ENCODE peak calls at places on chromosomes 11 and 22, in ten cellular contexts. V is suprapubic skin; D is stomach; E is IMR-90; L is PC-9; X is fibroblast of lung; R is CD8-positive, alpha-beta memory T cell; N is ovary; J is psoas muscle; Y is colonic mucosa. P is an unnamed sample.
A peak's percentile ranks its signal among the peaks of the same experiment; 100 is the strongest.

GRCh38 chr11:102118937-102119336 is 8.7 kb downstream of the YAP1 start:
- DNase-seq in V (no peak), N (no peak), R (no peak), Y (no peak), X (no peak), E (no peak), L (no peak), J (no peak), D (no peak), P (no peak)

GRCh38 chr11:61256710-61257482 is 15.9 kb downstream of the PGA5 start:
- DNase-seq in R (no peak), J (no peak), X (no peak), V (no peak), Y (no peak), E (no peak), N (no peak), D (no peak), L (no peak), P (no peak)

GRCh38 chr11:19740586-19740985 is 27.9 kb downstream of the NAV2 start:
- DNase-seq in E (no peak), D (no peak), R (no peak), N (no peak), J (no peak), Y (no peak), V (no peak), L (no peak), X (no peak), P (no peak)

GRCh38 chr11:87926250-87926970 is 248.8 kb downstream of the RAB38 start:
- DNase-seq in X (peak; percentile 27), J (no peak), E (peak; percentile 49), R (no peak), L (peak; percentile 38), Y (no peak), D (no peak), V (no peak), N (no peak), P (no peak)

GRCh38 chr22:23604939-23605712 is 25.0 kb upstream of the IGLL1 start:
- DNase-seq in R (no peak), J (no peak), N (no peak), D (no peak), L (no peak), Y (no peak), X (no peak), V (no peak), E (no peak), P (no peak)

GRCh38 chr22:32352681-32353080 is 5.0 kb upstream of the RFPL3 start:
- DNase-seq in E (no peak), J (no peak), Y (no peak), D (no peak), X (no peak), V (no peak), L (no peak), R (no peak), N (no peak), P (no peak)

GRCh38 chr22:19354201-19354600 is 62.7 kb upstream of the CLTCL1 start:
- DNase-seq in X (no peak), L (no peak), E (no peak), D (no peak), Y (no peak), R (no peak), N (no peak), V (no peak), J (no peak), P (no peak)

GRCh38 chr11:503179-503981 is 3.7 kb downstream of the RNH1 start:
- DNase-seq in V (peak; percentile 90), N (peak; percentile 63), L (no peak), R (no peak), Y (peak; percentile 47), E (peak; percentile 19), X (peak; percentile 78), J (peak; percentile 76), D (no peak), P (peak; percentile 89)

GRCh38 chr11:12827929-12828812 is 153.9 kb downstream of the TEAD1 start:
- DNase-seq in L (peak; percentile 36), R (no peak), Y (peak; percentile 71), N (peak; percentile 48), X (peak; percentile 89), D (peak; percentile 56), J (no peak), E (peak; percentile 79), V (no peak), P (no peak)

GRCh38 chr11:45461514-45461913 is 175.4 kb upstream of the SYT13 start:
- DNase-seq in E (no peak), D (no peak), R (no peak), V (no peak), J (no peak), X (no peak), L (no peak), N (no peak), Y (no peak), P (no peak)

GRCh38 chr11:119320593-119321524 is 3.9 kb upstream of the MCAM start:
- DNase-seq in J (peak; percentile 53), X (peak; percentile 61), V (peak; percentile 81), N (peak; percentile 74), E (peak; percentile 65), Y (peak; percentile 56), L (peak; percentile 65), R (peak; percentile 31), D (peak; percentile 64), P (peak; percentile 92)

GRCh38 chr22:41478891-41479521 is 10.1 kb downstream of the ACO2 start:
- DNase-seq in D (no peak), L (no peak), X (peak; percentile 89), Y (no peak), N (no peak), J (peak; percentile 79), E (peak; percentile 59), V (no peak), R (no peak), P (peak; percentile 62)

GRCh38 chr22:33314316-33314715 is 256.1 kb upstream of the SYN3 start:
- DNase-seq in D (no peak), J (no peak), N (no peak), X (no peak), L (no peak), E (no peak), V (no peak), Y (no peak), R (no peak), P (no peak)

GRCh38 chr11:86571273-86571948 is 101.0 kb downstream of the ME3 start:
- DNase-seq in X (no peak), J (no peak), L (no peak), V (no peak), D (no peak), Y (peak; percentile 70), R (no peak), E (no peak), N (no peak), P (no peak)
- H3K27ac ChIP-seq in X (no peak overlapping the region), J (no peak overlapping the region), L (no peak overlapping the region), V (no peak overlapping the region), D (no peak overlapping the region), Y (peak overlapping the region; percentile 19), R (no peak overlapping the region), E (no peak overlapping the region), N (no peak overlapping the region), P (no peak overlapping the region)

GRCh38 chr11:128714121-128714520 is 20.2 kb downstream of the FLI1 start:
- DNase-seq in J (no peak), R (no peak), Y (no peak), E (no peak), N (no peak), X (no peak), V (no peak), L (no peak), D (no peak), P (no peak)

GRCh38 chr11:128715691-128716153 is 21.9 kb downstream of the FLI1 start:
- DNase-seq in E (peak; percentile 40), J (no peak), D (no peak), N (no peak), R (no peak), X (peak; percentile 13), Y (no peak), V (no peak), L (peak; percentile 40), P (no peak)

GRCh38 chr11:128711136-128711535 is 17.3 kb downstream of the FLI1 start:
- DNase-seq in R (no peak), X (peak; percentile 64), D (no peak), V (no peak), L (no peak), Y (no peak), N (no peak), E (peak; percentile 87), J (no peak), P (no peak)

GRCh38 chr11:128714881-128715280 is 21.0 kb downstream of the FLI1 start:
- DNase-seq in Y (no peak), N (no peak), D (no peak), V (no peak), E (peak; percentile 97), J (no peak), X (peak; percentile 86), L (peak; percentile 67), R (no peak), P (no peak)

GRCh38 chr11:128713595-128713994 is 19.7 kb downstream of the FLI1 start:
- DNase-seq in D (no peak), L (no peak), J (no peak), R (no peak), X (no peak), N (no peak), Y (no peak), V (no peak), E (no peak), P (no peak)
- H3K4me1 ChIP-seq in D (peaks cover 24% of the 10 kb centered on the region), L (no peaks in the 10 kb centered on the region), J (peaks cover 24% of the 10 kb centered on the region), R (peaks cover 92% of the 10 kb centered on the region), X (peaks cover 17% of the 10 kb centered on the region), N (no peaks in the 10 kb centered on the region), Y (peaks cover 6% of the 10 kb centered on the region), V (peaks cover 26% of the 10 kb centered on the region), E (peaks cover 25% of the 10 kb centered on the region), P (peaks cover 3% of the 10 kb centered on the region)

DNA sequence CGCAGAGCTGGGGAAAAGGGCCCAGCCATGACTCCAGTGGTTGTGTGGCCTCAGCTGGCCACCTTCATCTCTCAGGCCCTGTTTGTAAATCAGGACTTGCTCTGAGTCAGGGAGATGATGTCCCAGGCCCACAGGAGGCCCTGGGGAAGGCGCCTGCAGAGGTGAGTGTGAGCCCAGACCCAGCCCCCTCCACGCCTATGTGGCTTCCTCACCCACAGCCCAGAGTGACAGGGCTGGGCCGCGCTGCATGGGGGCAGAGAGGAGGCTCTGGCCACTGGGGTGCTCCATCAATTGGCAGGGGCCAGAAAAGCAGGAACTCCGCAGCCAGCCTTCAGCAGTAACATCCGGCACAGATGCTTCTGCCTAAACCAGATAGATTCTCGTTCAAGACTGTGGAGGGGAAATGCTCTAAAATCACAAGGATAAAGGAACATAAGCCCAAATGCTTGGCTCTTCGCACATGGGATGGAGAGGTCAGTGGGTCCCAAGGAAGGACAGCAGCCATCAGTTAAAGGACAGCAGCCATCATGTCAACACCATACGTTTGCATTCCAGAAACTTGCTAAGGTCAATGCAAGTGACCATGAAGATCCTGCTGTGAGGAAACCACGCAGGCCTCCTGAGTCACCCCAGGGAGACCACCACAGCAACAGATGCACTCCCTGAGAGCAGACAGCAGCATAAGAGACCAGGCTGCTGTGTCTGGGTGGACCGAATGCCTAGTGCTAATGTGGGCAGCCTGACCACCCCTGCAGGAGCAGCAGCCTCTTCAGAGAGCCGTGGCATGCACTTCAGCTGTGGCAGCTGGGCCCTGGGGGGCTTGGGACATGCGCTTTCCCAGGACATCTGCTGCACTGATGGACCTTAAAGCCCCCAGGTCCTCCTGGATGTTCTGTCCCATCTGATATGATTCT is 28.3 kb downstream of the OSBPL5 start:
- DNase-seq in D (no peak), R (peak; percentile 13), N (peak; percentile 24), E (no peak), X (no peak), Y (no peak), L (no peak), V (peak; percentile 72), J (peak; percentile 11), P (peak; percentile 44)
- H3K27me3 ChIP-seq in D (no peaks in the 10 kb centered on the region), R (no peaks in the 10 kb centered on the region), N (no peaks in the 10 kb centered on the region), E (no peaks in the 10 kb centered on the region), X (no peaks in the 10 kb centered on the region), Y (no peaks in the 10 kb centered on the region), L (no peaks in the 10 kb centered on the region), V (no peaks in the 10 kb centered on the region), J (no peaks in the 10 kb centered on the region), P (no peaks in the 10 kb centered on the region)

GRCh38 chr11:48141475-48142100 is 75.0 kb upstream of the OR4B1 start:
- DNase-seq in L (peak; percentile 15), Y (no peak), R (no peak), X (no peak), J (peak; percentile 19), E (no peak), V (no peak), D (no peak), N (no peak), P (no peak)
- H3K27ac ChIP-seq in L (no peak overlapping the region), Y (no peak overlapping the region), R (no peak overlapping the region), X (no peak overlapping the region), J (no peak overlapping the region), E (no peak overlapping the region), V (no peak overlapping the region), D (no peak overlapping the region), N (no peak overlapping the region), P (no peak overlapping the region)

P was measured in aorta.